ENCODE peak calls at places on chromosomes 1 and 21, in eight cellular contexts. H is MM.1S; I is CD8-positive, alpha-beta memory T cell; E is heart right ventricle; U is uterus; K is ovary; C is right atrium auricular region; S is sigmoid colon. Z is an unnamed sample. For H3K9me3, the result is how much of the 10 kb centered on the place peaks cover.

GRCh38 chr1:107394301-107394700 is 253.5 kb downstream of the NTNG1 start:
- DNase-seq in C (no peak), H (no peak), E (no peak), S (no peak), K (no peak), U (no peak), I (no peak), Z (no peak)

GRCh38 chr1:3921786-3922185 is 21.7 kb upstream of the C1orf174 start:
- DNase-seq in C (no peak), H (no peak), U (no peak), K (no peak), I (no peak), S (no peak), E (no peak), Z (peak)

GRCh38 chr1:2830761-2831425 is 29.4 kb upstream of the TTC34 start:
- DNase-seq in S (no peak), C (no peak), H (no peak), K (no peak), I (no peak), U (no peak), E (no peak), Z (peak)

GRCh38 chr1:12188115-12188514 is 21.3 kb downstream of the TNFRSF1B start:
- DNase-seq in U (no peak), H (no peak), S (no peak), K (no peak), I (no peak), C (no peak), E (no peak), Z (no peak)

GRCh38 chr21:45756029-45756428 is 112.5 kb downstream of the PCBP3 start:
- DNase-seq in K (no peak), U (no peak), H (no peak), C (no peak), S (no peak), I (no peak), E (no peak), Z (no peak)

GRCh38 chr1:15418811-15419515 is 9.3 kb downstream of the EFHD2 start:
- DNase-seq in I (no peak), E (no peak), S (no peak), U (no peak), K (no peak), C (no peak), H (no peak), Z (no peak)

GRCh38 chr1:14294860-14295259 is 303.6 kb upstream of the KAZN start:
- DNase-seq in K (no peak), C (no peak), H (no peak), I (no peak), S (no peak), U (no peak), E (no peak), Z (no peak)

GRCh38 chr1:119711804-119712341 is at the start of gene PHGDH:
- DNase-seq in U (peak), K (peak), H (peak), C (peak), S (peak), E (peak), I (peak), Z (peak)

GRCh38 chr1:145983206-145983675 is 13.1 kb downstream of the TXNIP start:
- DNase-seq in E (no peak), S (peak), C (no peak), H (no peak), I (no peak), K (no peak), U (peak), Z (no peak)

GRCh38 chr21:17925900-17926299 is 106.7 kb upstream of the C21orf91 start:
- DNase-seq in U (no peak), H (peak), I (no peak), S (no peak), E (peak), C (no peak), K (no peak), Z (no peak)

GRCh38 chr21:44485254-44485793 is 30.0 kb downstream of the LRRC3 start:
- DNase-seq in E (no peak), K (peak), U (peak), I (peak), S (no peak), H (no peak), C (no peak), Z (no peak)

GRCh38 chr1:79929356-79929755 is 922.8 kb upstream of the ADGRL4 start:
- DNase-seq in C (no peak), K (no peak), E (no peak), I (no peak), H (no peak), S (no peak), U (no peak), Z (no peak)

GRCh38 chr21:25903599-25903998 is 168.8 kb downstream of the GABPA start:
- DNase-seq in C (no peak), H (no peak), E (no peak), S (no peak), K (no peak), I (no peak), U (no peak), Z (no peak)

GRCh38 chr21:45032977-45033705 is 41.2 kb upstream of the ADARB1 start:
- DNase-seq in I (no peak), K (peak), E (no peak), U (no peak), H (no peak), S (peak), C (no peak), Z (peak)

GRCh38 chr21:45456014-45456835 is 51.3 kb downstream of the COL18A1 start:
- DNase-seq in E (no peak), U (no peak), C (no peak), I (no peak), H (no peak), K (no peak), S (peak), Z (peak)

GRCh38 chr21:44823179-44823654 is 5.4 kb upstream of the SUMO3 start:
- DNase-seq in I (no peak), E (no peak), H (no peak), S (no peak), U (no peak), K (no peak), C (no peak), Z (no peak)

GRCh38 chr1:219088778-219089557 is 84.7 kb upstream of the LYPLAL1 start:
- DNase-seq in U (no peak), H (no peak), K (no peak), C (peak), E (peak), S (no peak), I (no peak), Z (peak)

GRCh38 chr1:53890522-53890941 is 935 bp upstream of the YIPF1 start:
- DNase-seq in C (no peak), S (no peak), I (no peak), K (no peak), E (no peak), H (peak), U (no peak), Z (no peak)

GRCh38 chr1:31937300-31938183 is 626 bp downstream of the PTP4A2 start:
- DNase-seq in S (peak), E (peak), U (peak), I (peak), H (peak), C (peak), K (peak), Z (peak)

GRCh38 chr1:164637461-164638375 is 78.7 kb downstream of the PBX1 start:
- DNase-seq in C (peak), K (no peak), E (peak), H (no peak), S (peak), U (no peak), I (no peak), Z (no peak)

GRCh38 chr1:228162286-228163003 is 3.2 kb upstream of the IBA57 start:
- DNase-seq in I (no peak), E (peak), K (peak), S (no peak), C (no peak), H (no peak), U (peak), Z (no peak)

GRCh38 chr1:2644591-2645101 is 11.8 kb upstream of the MMEL1 start:
- DNase-seq in U (no peak), C (no peak), I (no peak), E (no peak), H (no peak), K (no peak), S (no peak), Z (peak)

GRCh38 chr1:58919986-58920376 is 136.1 kb upstream of the JUN start:
- DNase-seq in U (no peak), C (peak), K (no peak), H (no peak), I (no peak), S (no peak), E (no peak), Z (no peak)

GRCh38 chr1:29326123-29326522 is 89.8 kb downstream of the PTPRU start:
- DNase-seq in K (no peak), S (peak), U (no peak), E (no peak), H (no peak), C (no peak), I (no peak), Z (no peak)

GRCh38 chr21:45253180-45253579 is 34.5 kb downstream of the POFUT2 start:
- DNase-seq in I (no peak), H (no peak), E (no peak), K (no peak), U (no peak), S (no peak), C (no peak), Z (no peak)

GRCh38 chr1:215076312-215076711 is 6.2 kb upstream of the KCNK2 start:
- DNase-seq in I (no peak), E (no peak), H (peak), S (no peak), U (no peak), C (no peak), K (no peak), Z (no peak)

DNA sequence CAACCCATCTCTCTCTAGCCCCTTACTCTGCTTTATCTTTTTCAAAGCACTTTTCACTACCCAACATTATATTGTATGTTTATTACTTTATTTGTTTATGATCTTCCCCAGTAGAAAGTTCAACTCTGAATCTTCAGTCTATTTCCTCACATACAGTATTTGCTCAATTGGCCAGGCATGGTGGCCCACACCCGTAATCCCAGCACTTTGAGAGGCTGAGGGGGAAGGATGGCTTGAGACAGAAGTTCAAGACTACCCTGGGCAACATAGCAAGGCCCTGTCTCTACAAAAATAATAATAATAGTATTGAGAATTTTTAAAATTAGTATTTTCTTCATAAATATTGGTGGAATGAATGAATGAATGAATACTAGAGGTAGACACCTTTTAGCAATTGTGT is 1.2 kb downstream of the STPG1 start:
- DNase-seq in I (no peak), U (no peak), C (no peak), S (no peak), E (no peak), K (no peak), H (no peak), Z (no peak)
- H3K27ac ChIP-seq in I (no peak), U (no peak), C (no peak), S (no peak), E (no peak), K (no peak), H (no peak), Z (no peak)

DNA sequence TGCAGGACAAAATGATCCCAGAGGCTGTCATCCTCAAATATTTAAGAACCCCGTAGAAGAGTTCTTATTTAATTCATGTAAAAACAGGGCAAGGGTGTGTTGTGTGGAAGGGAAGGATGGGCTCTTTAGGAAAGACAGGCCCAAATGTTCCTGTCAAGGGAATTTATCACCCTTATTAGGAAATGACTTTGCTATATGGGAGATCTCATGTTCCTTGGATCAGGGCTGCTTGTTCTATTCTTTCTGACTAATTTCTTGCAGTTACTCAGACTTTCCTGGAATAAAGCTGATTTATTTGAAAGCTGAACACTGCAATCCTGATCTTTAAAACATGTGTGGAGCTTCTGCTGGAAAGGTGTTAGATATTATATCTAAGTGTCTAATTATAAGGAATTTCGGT is 72.8 kb downstream of the SELENOF start:
- DNase-seq in S (no peak), U (no peak), E (no peak), H (no peak), I (no peak), C (no peak), K (no peak), Z (no peak)
- H3K4me3 ChIP-seq in S (no peak), U (no peak), E (no peak), H (no peak), I (no peak), C (no peak), K (no peak), Z (no peak)

GRCh38 chr1:152817309-152817708 is 5.5 kb downstream of the LCE1B start:
- DNase-seq in S (no peak), K (no peak), E (no peak), I (no peak), C (no peak), H (no peak), U (no peak), Z (no peak)
- H3K9me3 ChIP-seq in S (under half), K (under half), E (under half), I (under half), C (under half), H (under half), U (under half), Z (under half)

GRCh38 chr1:36401602-36402517 is 4.2 kb upstream of the LSM10 start:
- DNase-seq in H (no peak), U (no peak), E (no peak), K (no peak), C (no peak), S (no peak), I (no peak), Z (no peak)
- H3K27ac ChIP-seq in H (peak), U (peak), E (no peak), K (no peak), C (peak), S (no peak), I (no peak), Z (no peak)

DNA sequence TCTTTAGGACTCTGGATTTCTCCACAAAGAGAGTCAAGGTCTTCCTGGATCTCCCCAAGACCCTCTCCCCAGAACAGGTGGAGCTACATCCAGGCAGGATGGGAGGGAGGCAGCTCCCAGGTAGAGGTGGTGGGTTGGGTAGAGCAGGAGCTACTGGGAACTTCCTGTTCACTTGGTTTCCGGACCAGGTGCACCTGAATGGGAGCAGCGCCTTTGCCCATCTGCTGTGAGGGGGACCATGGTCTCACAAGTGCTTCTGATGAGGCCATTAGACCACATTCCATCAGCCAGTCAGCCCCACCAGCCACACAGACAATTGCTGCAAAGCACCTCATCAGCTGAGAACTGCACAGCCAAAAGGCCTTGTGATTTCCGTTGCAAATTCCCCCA is 188.8 kb downstream of the MATN1 start:
- DNase-seq in K (no peak), C (peak), U (peak), E (no peak), H (no peak), I (no peak), S (no peak), Z (no peak)
- H3K4me3 ChIP-seq in K (no peak), C (no peak), U (no peak), E (no peak), H (no peak), I (no peak), S (no peak), Z (no peak)

GRCh38 chr1:189269011-189269410 is 1208.7 kb downstream of the BRINP3 start:
- DNase-seq in I (no peak), H (no peak), K (no peak), S (no peak), C (no peak), E (no peak), U (no peak), Z (no peak)
- H3K9me3 ChIP-seq in I (under half), H (under half), K (under half), S (under half), C (under half), E (under half), U (under half), Z (under half)

DNA sequence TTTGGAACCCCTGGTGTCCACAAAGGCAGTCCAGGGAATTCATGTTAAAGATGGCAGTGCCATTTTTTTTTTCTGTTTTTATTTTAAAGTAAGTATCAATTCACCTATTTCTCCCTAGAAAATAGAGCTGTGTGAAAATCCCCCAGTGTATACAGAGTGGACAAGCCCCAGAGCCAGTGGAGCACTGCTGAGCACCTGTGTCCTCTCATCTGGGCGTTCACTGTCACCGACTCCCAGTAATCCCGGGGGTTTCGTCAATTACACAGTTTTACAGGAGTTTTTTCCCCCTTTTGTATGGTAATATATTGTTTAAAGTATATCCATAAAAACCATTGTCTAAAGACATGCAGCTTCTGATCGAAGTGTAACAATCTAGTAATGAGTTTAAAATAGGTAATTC is 175.8 kb downstream of the SDCCAG8 start:
- DNase-seq in K (no peak), E (no peak), I (no peak), U (no peak), C (no peak), S (no peak), H (no peak), Z (no peak)
- H3K27ac ChIP-seq in K (no peak), E (no peak), I (no peak), U (no peak), C (no peak), S (no peak), H (no peak), Z (no peak)

GRCh38 chr1:115768549-115768948 is at the start of gene CASQ2:
- DNase-seq in H (no peak), S (peak), U (peak), E (peak), I (no peak), K (no peak), C (no peak), Z (no peak)
- H3K4me3 ChIP-seq in H (no peak), S (peak), U (no peak), E (peak), I (no peak), K (no peak), C (peak), Z (peak)

GRCh38 chr1:155000475-155000724 is 2.2 kb upstream of the ZBTB7B start:
- DNase-seq in H (peak), C (no peak), S (no peak), U (peak), E (no peak), K (no peak), I (no peak), Z (peak)
- H3K9me3 ChIP-seq in H (under half), C (under half), S (under half), U (under half), E (under half), K (under half), I (under half), Z (under half)

DNA sequence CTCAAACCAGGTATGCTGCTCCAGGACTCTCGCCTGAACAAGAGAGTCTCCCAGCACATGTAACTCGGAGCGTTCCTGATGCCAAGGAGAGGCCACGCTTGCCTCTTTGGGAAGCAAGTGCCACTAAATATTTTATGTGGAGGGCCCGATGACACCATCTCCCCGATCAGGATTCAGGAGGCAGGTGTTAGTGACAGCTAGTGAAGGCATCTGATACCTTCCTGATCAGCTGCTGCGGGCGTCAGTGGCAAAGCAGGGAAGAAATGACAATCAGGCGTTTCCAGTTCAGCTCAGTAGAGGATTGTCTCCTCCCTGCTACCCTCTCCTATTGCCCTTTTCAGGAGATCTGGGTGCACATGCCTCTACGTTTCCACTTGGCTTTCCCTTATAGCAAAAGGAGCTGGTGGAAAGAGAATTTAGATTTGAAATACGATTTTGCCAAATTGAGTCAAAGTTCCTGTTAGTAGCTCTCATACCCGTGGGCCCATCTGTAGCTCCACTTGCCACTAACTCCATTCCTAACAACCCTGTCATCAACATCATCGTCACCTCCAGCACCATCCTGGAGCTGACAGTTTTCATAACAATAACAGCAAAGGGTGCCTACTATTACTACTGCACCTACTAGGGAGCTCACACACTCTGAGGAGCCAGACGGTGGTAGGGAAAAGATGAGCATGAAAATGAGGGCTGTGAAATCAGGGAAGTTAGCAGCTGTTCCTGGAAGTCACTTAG is 21.6 kb downstream of the PLXNA2 start:
- DNase-seq in K (no peak), H (no peak), S (no peak), U (no peak), C (no peak), I (no peak), E (no peak), Z (no peak)
- H3K27ac ChIP-seq in K (no peak), H (no peak), S (no peak), U (no peak), C (peak), I (no peak), E (peak), Z (no peak)

Z was measured in aorta.